ENCODE peak calls at places on chromosomes 16 and 17, in five cellular contexts. X, O, M, Y and J are unnamed samples.

GRCh38 chr17:81901167-81902022 is 643 bp upstream of the NPB start:
- DNase-seq in X (no peak), O (no peak), M (no peak), Y (no peak), J (no peak)

GRCh38 chr17:9185688-9186289 is 164.5 kb downstream of the NTN1 start:
- DNase-seq in X (no peak), O (no peak), M (no peak), Y (no peak), J (no peak)

GRCh38 chr17:20206068-20206467 is 196.9 kb downstream of the SPECC1 start:
- DNase-seq in X (no peak), O (no peak), M (no peak), Y (no peak), J (peak; percentile 39)

GRCh38 chr16:3457434-3458252 is 14.2 kb downstream of the NAA60 start:
- DNase-seq in X (peak; percentile 96), O (peak; percentile 95), M (peak; percentile 90), Y (peak; percentile 95), J (peak; percentile 90)

GRCh38 chr17:57201481-57201880 is 54.8 kb upstream of the MSI2 start:
- DNase-seq in X (no peak), O (no peak), M (no peak), Y (no peak), J (no peak)

GRCh38 chr17:31488982-31489294 is 97.5 kb downstream of the RAB11FIP4 start:
- DNase-seq in X (no peak), O (no peak), M (no peak), Y (no peak), J (no peak)

GRCh38 chr16:27625050-27625697 is 75.2 kb downstream of the KATNIP start:
- DNase-seq in X (no peak), O (no peak), M (peak; percentile 78), Y (no peak), J (peak; percentile 87)

GRCh38 chr17:44738214-44738906 is 20.4 kb upstream of the ADAM11 start:
- DNase-seq in X (no peak), O (no peak), M (peak; percentile 18), Y (no peak), J (no peak)

GRCh38 chr16:1920727-1921155 is 2.5 kb upstream of the HS3ST6 start:
- DNase-seq in X (no peak), O (no peak), M (no peak), Y (no peak), J (no peak)

GRCh38 chr16:52812945-52813556 is 239.6 kb downstream of the CHD9NB start:
- DNase-seq in X (no peak), O (no peak), M (peak; percentile 43), Y (no peak), J (peak; percentile 59)

GRCh38 chr17:56173958-56174357 is 20.7 kb downstream of the ANKFN1 start:
- DNase-seq in X (no peak), O (no peak), M (no peak), Y (peak; percentile 43), J (no peak)

GRCh38 chr17:62713096-62713870 is 85.8 kb downstream of the MRC2 start:
- DNase-seq in X (no peak), O (no peak), M (no peak), Y (no peak), J (no peak)

GRCh38 chr17:40518401-40519088 is 17.1 kb upstream of the TNS4 start:
- DNase-seq in X (no peak), O (no peak), M (no peak), Y (no peak), J (no peak)

DNA sequence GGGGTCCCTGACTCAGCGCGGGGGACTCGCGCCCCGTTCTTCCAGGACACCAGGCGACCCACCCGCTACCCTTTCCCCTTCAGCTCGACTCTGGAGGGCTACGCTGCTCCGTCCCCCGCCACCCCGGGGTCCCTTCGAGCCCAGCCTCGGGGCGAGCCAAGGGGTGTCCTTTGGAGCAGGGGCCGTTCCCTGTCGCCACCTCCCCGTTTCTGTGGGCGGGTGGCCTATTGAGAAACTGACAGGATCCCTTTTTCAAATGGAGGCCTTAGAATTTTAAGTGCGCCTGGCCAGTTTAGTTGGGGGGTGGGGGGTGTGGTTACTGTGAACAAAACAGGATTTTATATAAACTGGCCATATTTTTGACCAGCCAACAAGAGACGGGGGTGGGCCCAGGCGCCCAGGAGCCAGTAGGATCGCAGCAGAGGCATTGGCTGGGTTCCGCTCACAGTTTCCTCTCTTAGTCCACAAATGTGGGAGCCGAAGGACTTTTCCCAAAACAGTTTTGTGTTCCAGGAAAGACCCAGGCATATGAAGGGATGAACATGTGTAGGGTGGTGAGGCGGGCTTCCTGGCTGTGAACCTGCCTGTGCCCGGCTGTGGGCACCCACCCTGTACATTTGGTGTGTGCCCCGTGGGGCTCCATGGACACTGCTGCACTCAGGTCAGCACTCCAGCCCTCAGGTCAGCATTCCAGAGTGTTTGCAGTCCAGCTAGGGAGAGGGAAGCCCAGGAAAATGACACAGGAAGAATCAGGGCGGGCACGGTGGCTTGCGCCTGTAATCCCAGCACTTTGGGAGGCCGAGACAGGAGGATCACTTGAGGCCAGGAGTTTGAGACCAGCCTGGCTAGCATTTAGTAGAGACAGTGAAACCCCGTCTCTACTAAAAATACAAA is 722 bp upstream of the TIMP2 start:
- DNase-seq in X (no peak), O (peak; percentile 61), M (peak; percentile 90), Y (peak; percentile 88), J (peak; percentile 86)
- H3K4me3 ChIP-seq in X (no peak overlapping the region), O (peak overlapping the region; percentile 31), M (peak overlapping the region; percentile 88), Y (peak overlapping the region; percentile 94), J (peak overlapping the region; percentile 84)

GRCh38 chr16:56960681-56961281 is 969 bp upstream of the CETP start:
- DNase-seq in X (no peak), O (no peak), M (peak; percentile 53), Y (no peak), J (peak; percentile 67)

GRCh38 chr16:56961386-56961785 is 364 bp upstream of the CETP start:
- DNase-seq in X (no peak), O (no peak), M (no peak), Y (no peak), J (peak; percentile 70)

GRCh38 chr16:56953006-56953405 is 8.7 kb upstream of the CETP start:
- DNase-seq in X (no peak), O (no peak), M (no peak), Y (no peak), J (no peak)

GRCh38 chr16:56956076-56956475 is 5.7 kb upstream of the CETP start:
- DNase-seq in X (no peak), O (no peak), M (no peak), Y (no peak), J (no peak)

GRCh38 chr16:56956756-56957155 is 5.0 kb upstream of the CETP start:
- DNase-seq in X (no peak), O (no peak), M (no peak), Y (no peak), J (no peak)
- TF ChIP-seq CTCF in X (peak; percentile 27), O (no peak), M (no peak), Y (no peak), J (peak; percentile 19)

DNA sequence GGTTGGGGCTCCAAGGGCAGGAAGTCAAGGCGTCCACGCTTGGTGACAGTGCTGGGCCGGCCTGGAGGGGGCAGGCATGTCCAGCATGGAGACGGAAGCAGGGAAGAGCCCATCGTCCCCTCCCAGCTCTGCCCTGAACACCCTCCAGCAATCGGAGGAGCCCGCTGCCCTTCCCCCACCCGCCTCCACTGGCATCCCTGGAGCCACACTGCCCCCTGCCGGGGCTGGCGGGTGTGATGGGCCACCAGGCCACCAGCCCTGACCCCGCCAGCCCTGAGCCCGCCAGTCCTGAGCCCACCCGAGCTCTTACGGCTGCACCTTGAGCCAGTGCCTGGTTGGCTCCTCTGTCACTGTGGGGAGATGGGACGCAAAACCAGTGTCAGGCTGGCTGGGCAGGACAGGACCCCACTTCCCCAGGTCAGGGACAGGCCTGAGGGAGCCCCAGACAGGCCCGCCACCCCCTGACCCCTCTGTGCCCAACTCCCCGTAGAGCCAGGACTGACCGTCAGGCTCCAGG is 4.1 kb upstream of the CDH15 start:
- DNase-seq in X (peak; percentile 80), O (peak; percentile 76), M (peak; percentile 71), Y (peak; percentile 90), J (peak; percentile 71)
- H3K4me3 ChIP-seq in X (no peak overlapping the region), O (no peak overlapping the region), M (no peak overlapping the region), Y (no peak overlapping the region), J (no peak overlapping the region)

GRCh38 chr17:47286198-47286914 is 32.7 kb downstream of the ITGB3 start:
- DNase-seq in X (peak; percentile 83), O (no peak), M (no peak), Y (no peak), J (no peak)

GRCh38 chr17:47287639-47288038 is 34.0 kb downstream of the ITGB3 start:
- DNase-seq in X (no peak), O (no peak), M (no peak), Y (no peak), J (no peak)

GRCh38 chr17:47288531-47289116 is 35.0 kb downstream of the ITGB3 start:
- DNase-seq in X (no peak), O (no peak), M (no peak), Y (no peak), J (peak; percentile 49)

GRCh38 chr17:47285003-47285402 is 31.4 kb downstream of the ITGB3 start:
- DNase-seq in X (no peak), O (no peak), M (no peak), Y (no peak), J (no peak)

DNA sequence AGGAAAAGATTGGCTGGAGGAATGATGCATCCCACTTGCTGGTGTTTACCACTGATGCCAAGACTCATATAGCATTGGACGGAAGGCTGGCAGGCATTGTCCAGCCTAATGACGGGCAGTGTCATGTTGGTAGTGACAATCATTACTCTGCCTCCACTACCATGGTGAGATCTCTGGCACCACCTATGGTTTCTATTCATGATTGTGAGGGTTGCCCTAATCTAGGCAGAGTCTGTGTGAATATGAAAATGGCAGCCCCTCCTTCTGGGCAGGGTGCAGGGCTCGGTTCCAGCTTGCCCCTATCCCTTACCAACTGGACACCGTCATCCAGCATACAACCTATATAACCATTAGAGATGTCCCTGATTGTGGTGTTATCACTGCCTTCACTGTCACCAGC is 33.4 kb downstream of the ITGB3 start:
- DNase-seq in X (no peak), O (no peak), M (no peak), Y (no peak), J (no peak)
- TF ChIP-seq CTCF in X (peak; percentile 43), O (no peak), M (no peak), Y (no peak), J (no peak)

GRCh38 chr16:14013571-14014283 is 57.4 kb upstream of the MRTFB start:
- DNase-seq in X (no peak), O (no peak), M (peak; percentile 92), Y (no peak), J (peak; percentile 58)
- H3K4me3 ChIP-seq in X (no peak overlapping the region), O (no peak overlapping the region), M (no peak overlapping the region), Y (no peak overlapping the region), J (no peak overlapping the region)